ENCODE peak calls at places on chromosomes 16 and 17, in five cellular contexts. U is lung, H is stomach, T is A549, G is breast epithelium. S is an unnamed sample. For H3K4me1, the result is how much of the 10 kb centered on the place peaks cover.

GRCh38 chr16:78257376-78257728 is 157.9 kb downstream of the WWOX start:
- DNase-seq in H (no peak), G (no peak), T (no peak), U (no peak), S (no peak)

GRCh38 chr16:4028144-4028543 is 88.1 kb downstream of the ADCY9 start:
- DNase-seq in T (no peak), G (no peak), U (no peak), H (no peak), S (no peak)

GRCh38 chr17:565506-565905 is 149.1 kb downstream of the VPS53 start:
- DNase-seq in H (no peak), T (no peak), U (no peak), G (no peak), S (no peak)

GRCh38 chr16:65120811-65121721 is 797 bp downstream of the CDH11 start:
- DNase-seq in H (no peak), G (no peak), T (no peak), U (no peak), S (no peak)

GRCh38 chr17:51032850-51033249 is 87.8 kb downstream of the SPAG9 start:
- DNase-seq in H (no peak), G (no peak), U (no peak), T (no peak), S (no peak)

GRCh38 chr16:56683424-56684162 is 1.3 kb downstream of the MT1X start:
- DNase-seq in T (no peak), G (no peak), U (no peak), H (no peak), S (no peak)

GRCh38 chr17:7237761-7238417 is 1.4 kb downstream of the PHF23 start:
- DNase-seq in H (peak), T (peak), U (peak), G (no peak), S (peak)

GRCh38 chr17:56851008-56851407 is 17.1 kb downstream of the DGKE start:
- DNase-seq in H (no peak), T (no peak), U (no peak), G (no peak), S (no peak)

GRCh38 chr17:45102856-45103255 is 29.5 kb downstream of the PLCD3 start:
- DNase-seq in G (no peak), U (no peak), H (no peak), T (no peak), S (no peak)

GRCh38 chr16:10097273-10097672 is 85.0 kb downstream of the GRIN2A start:
- DNase-seq in U (no peak), H (no peak), G (no peak), T (no peak), S (no peak)

GRCh38 chr16:50708373-50709060 is 15.1 kb downstream of the NOD2 start:
- DNase-seq in U (no peak), G (no peak), H (no peak), T (no peak), S (no peak)

GRCh38 chr17:75667825-75668224 is 687 bp downstream of the SAP30BP start:
- DNase-seq in G (no peak), H (no peak), U (no peak), T (no peak), S (no peak)

GRCh38 chr17:42928714-42929496 is 28.3 kb downstream of the G6PC1 start:
- DNase-seq in H (peak), G (no peak), U (peak), T (peak), S (peak)

GRCh38 chr17:17526369-17526768 is 30.2 kb upstream of the RASD1 start:
- DNase-seq in T (no peak), U (no peak), H (peak), G (no peak), S (no peak)

GRCh38 chr17:43999024-43999423 is 5.4 kb upstream of the NAGS start:
- DNase-seq in G (no peak), U (no peak), H (no peak), T (no peak), S (no peak)

GRCh38 chr17:47252209-47252608 is 1.4 kb upstream of the ITGB3 start:
- DNase-seq in T (no peak), U (no peak), H (no peak), G (no peak), S (no peak)

GRCh38 chr16:83992624-83993023 is 24.6 kb downstream of the NECAB2 start:
- DNase-seq in U (no peak), G (no peak), T (no peak), H (no peak), S (no peak)

GRCh38 chr17:69575346-69575761 is 160.9 kb downstream of the MAP2K6 start:
- DNase-seq in G (no peak), T (no peak), U (no peak), H (no peak), S (no peak)

GRCh38 chr17:21029032-21029431 is 13.8 kb downstream of the USP22 start:
- DNase-seq in T (no peak), U (no peak), G (no peak), H (no peak), S (peak)

GRCh38 chr16:71648921-71649320 is 22.9 kb downstream of the MARVELD3 start:
- DNase-seq in U (no peak), T (peak), H (no peak), G (no peak), S (no peak)
- TF ChIP-seq CTCF in U (no peak), T (peak), H (no peak), G (no peak), S (no peak)

DNA sequence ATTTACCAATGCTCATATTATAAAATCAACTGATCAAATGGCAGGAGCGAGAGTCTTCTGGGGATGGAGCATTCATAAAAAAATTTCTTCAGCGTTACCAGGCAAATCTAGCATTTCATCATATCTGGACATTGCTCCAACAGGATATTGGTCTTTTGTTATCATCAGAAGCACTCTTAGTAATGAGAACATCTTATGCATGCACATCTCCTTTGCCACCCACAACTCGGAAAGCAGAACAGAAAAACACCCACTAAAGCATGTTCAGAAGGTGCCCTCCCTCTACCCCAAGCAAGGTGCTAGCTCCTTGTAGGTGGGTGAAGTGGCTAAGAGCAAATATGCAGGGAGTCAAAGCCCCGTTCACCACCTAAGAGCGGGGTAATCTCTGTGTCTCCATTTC is 18.9 kb downstream of the ARHGAP17 start:
- DNase-seq in U (no peak), T (no peak), G (no peak), H (no peak), S (no peak)
- H3K4me1 ChIP-seq in U (under half), T (under half), G (under half), H (under half), S (half or more)

DNA sequence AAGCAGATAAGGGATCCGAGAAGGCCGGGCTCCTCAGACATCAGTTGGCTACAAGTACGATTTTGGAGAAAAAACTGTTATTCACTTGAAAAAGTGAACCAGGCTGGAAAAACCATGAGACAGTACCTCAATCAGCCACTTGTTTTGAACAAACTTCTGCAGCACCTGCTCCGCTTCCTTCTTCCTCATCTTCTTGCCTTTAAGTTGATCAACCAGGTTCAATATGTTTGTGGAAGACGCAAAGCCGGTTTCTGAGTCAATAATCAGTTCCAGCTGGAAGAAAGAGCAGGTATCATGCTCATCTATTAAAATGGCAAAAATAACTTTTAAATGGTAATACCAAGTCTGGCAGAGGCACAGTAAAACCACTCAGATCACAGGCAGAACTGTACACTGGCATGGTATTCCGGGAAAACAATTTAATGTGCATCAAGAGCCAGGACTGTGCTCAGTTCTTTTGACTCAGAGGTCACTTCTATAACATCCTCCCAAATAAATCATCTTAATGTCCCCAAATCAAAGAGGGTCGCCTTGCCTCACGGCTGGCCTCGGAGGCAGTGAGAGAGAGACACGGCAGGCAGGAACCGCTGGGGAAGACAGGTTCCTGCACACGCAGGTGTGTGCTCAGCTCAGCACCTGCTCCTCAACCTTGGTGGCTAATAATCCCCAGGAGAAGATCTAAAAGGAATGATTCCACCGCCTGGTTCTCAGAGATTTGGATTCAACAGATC is 29.7 kb downstream of the KDM8 start:
- DNase-seq in T (no peak), H (no peak), G (no peak), U (no peak), S (no peak)
- TF ChIP-seq CTCF in T (no peak), H (no peak), G (no peak), U (no peak), S (peak)

GRCh38 chr16:22027633-22028032 is 19.7 kb downstream of the MOSMO start:
- DNase-seq in U (no peak), G (no peak), T (no peak), H (no peak), S (no peak)
- H3K4me1 ChIP-seq in U (under half), G (under half), T (half or more), H (under half), S (under half)

GRCh38 chr16:88755745-88756443 is 29.1 kb downstream of the PIEZO1 start:
- DNase-seq in G (no peak), U (no peak), H (no peak), T (no peak), S (no peak)
- TF ChIP-seq CTCF in G (no peak), U (no peak), H (no peak), T (no peak), S (no peak)

GRCh38 chr17:27471321-27472269 is 15.3 kb downstream of the KSR1 start:
- DNase-seq in T (no peak), U (no peak), H (no peak), G (no peak), S (peak)
- H3K4me1 ChIP-seq in T (under half), U (under half), H (under half), G (under half), S (under half)

GRCh38 chr17:74083321-74083720 is 120.2 kb upstream of the RPL38 start:
- DNase-seq in T (no peak), H (no peak), U (no peak), G (no peak), S (no peak)

GRCh38 chr17:74089869-74090464 is 113.5 kb upstream of the RPL38 start:
- DNase-seq in H (peak), U (peak), G (no peak), T (peak), S (peak)

GRCh38 chr17:74080936-74081335 is 122.5 kb upstream of the RPL38 start:
- DNase-seq in T (no peak), G (no peak), U (no peak), H (no peak), S (no peak)

GRCh38 chr17:74086992-74087391 is 116.5 kb upstream of the RPL38 start:
- DNase-seq in G (no peak), T (no peak), U (no peak), H (no peak), S (peak)

GRCh38 chr17:74085434-74085833 is 118.0 kb upstream of the RPL38 start:
- DNase-seq in T (no peak), U (no peak), H (no peak), G (no peak), S (no peak)
- TF ChIP-seq CTCF in T (no peak), U (no peak), H (no peak), G (no peak), S (no peak)

S was measured in Peyer's patch.